ENCODE peak calls at places on chromosomes 16 and 17, in five cellular contexts. A is astrocyte of the spinal cord, C is GF-D8, S is amniotic epithelial cell, K is GM19239. E is an unnamed sample.

GRCh38 chr16:10859020-10859419 is 18.0 kb upstream of the CIITA start:
- DNase-seq in K (no peak), S (no peak), C (no peak), A (no peak), E (no peak)

GRCh38 chr16:106623-107324 is 28.7 kb downstream of the MPG start:
- DNase-seq in C (peak), K (peak), S (peak), A (peak), E (peak)

GRCh38 chr17:49498037-49498615 is 3.0 kb downstream of the NGFR start:
- DNase-seq in S (no peak), A (no peak), C (no peak), K (no peak), E (no peak)

GRCh38 chr17:6507535-6507934 is 48.8 kb downstream of the PITPNM3 start:
- DNase-seq in A (peak), C (no peak), S (peak), K (no peak), E (no peak)

GRCh38 chr17:39939588-39940419 is 12.3 kb downstream of the LRRC3C start:
- DNase-seq in C (peak), K (no peak), S (peak), A (peak), E (peak)

GRCh38 chr17:30117548-30118155 is 1.0 kb downstream of the NSRP1 start:
- DNase-seq in A (no peak), K (no peak), C (no peak), S (no peak), E (no peak)

GRCh38 chr17:29151567-29151966 is 28.6 kb downstream of the MYO18A start:
- DNase-seq in S (no peak), K (no peak), A (peak), C (no peak), E (no peak)

GRCh38 chr17:79188048-79188447 is 113.4 kb downstream of the ENGASE start:
- DNase-seq in K (peak), C (no peak), S (no peak), A (no peak), E (no peak)

GRCh38 chr16:68287276-68288251 is 23.2 kb downstream of the SLC7A6OS start:
- DNase-seq in K (no peak), A (peak), C (no peak), S (peak), E (peak)

GRCh38 chr17:58242171-58242784 is 3.9 kb downstream of the LPO start:
- DNase-seq in C (no peak), S (no peak), A (no peak), K (no peak), E (no peak)

GRCh38 chr17:43021739-43022512 is at the start of gene VAT1:
- DNase-seq in K (peak), S (peak), C (peak), A (peak), E (peak)

GRCh38 chr16:85673529-85674417 is 15.0 kb downstream of the GINS2 start:
- DNase-seq in A (peak), S (peak), K (no peak), C (no peak), E (no peak)

GRCh38 chr16:23408242-23409201 is 44.5 kb downstream of the COG7 start:
- DNase-seq in C (no peak), K (no peak), A (peak), S (no peak), E (no peak)

GRCh38 chr16:27220991-27221390 is 17.7 kb downstream of the KDM8 start:
- DNase-seq in S (no peak), A (no peak), K (no peak), C (no peak), E (no peak)

GRCh38 chr16:53933407-53933806 is 229.5 kb downstream of the FTO start:
- DNase-seq in C (no peak), A (no peak), S (no peak), K (no peak), E (no peak)

GRCh38 chr16:86952769-86953168 is 364.4 kb downstream of the C16orf95 start:
- DNase-seq in K (no peak), A (peak), C (no peak), S (peak), E (peak)

GRCh38 chr17:41308918-41309359 is at the start of gene KRTAP16-1:
- DNase-seq in K (no peak), C (no peak), S (no peak), A (no peak), E (no peak)

GRCh38 chr16:83970430-83970815 is 2.4 kb downstream of the NECAB2 start:
- DNase-seq in A (no peak), S (no peak), K (no peak), C (no peak), E (no peak)

GRCh38 chr17:28810437-28810836 is 32.2 kb downstream of the FAM222B start:
- DNase-seq in K (no peak), S (no peak), A (no peak), C (no peak), E (no peak)

GRCh38 chr17:57551321-57552079 is 193.6 kb downstream of the CCDC182 start:
- DNase-seq in S (no peak), A (no peak), C (no peak), K (peak), E (no peak)

GRCh38 chr17:48427598-48427997 is 2.4 kb downstream of the SKAP1 start:
- DNase-seq in S (no peak), K (peak), A (no peak), C (no peak), E (no peak)

GRCh38 chr16:72722552-72722951 is 325.4 kb downstream of the ZFHX3 start:
- DNase-seq in K (no peak), A (no peak), S (no peak), C (no peak), E (no peak)

GRCh38 chr17:81049973-81050551 is 15.1 kb downstream of the BAIAP2 start:
- DNase-seq in S (peak), C (no peak), A (peak), K (no peak), E (peak)

GRCh38 chr17:80601146-80601545 is 56.5 kb downstream of the RPTOR start:
- DNase-seq in K (no peak), A (no peak), C (no peak), S (no peak), E (no peak)

GRCh38 chr17:78214016-78214705 is at the start of gene BIRC5:
- DNase-seq in K (peak), S (peak), A (peak), C (peak), E (peak)

GRCh38 chr16:24931091-24931490 is 84.1 kb downstream of the ARHGAP17 start:
- DNase-seq in K (no peak), A (no peak), C (no peak), S (no peak), E (no peak)

GRCh38 chr16:85448557-85449194 is 164.4 kb upstream of the GSE1 start:
- DNase-seq in A (no peak), K (no peak), S (no peak), C (peak), E (no peak)